ENCODE peak calls at places on chromosomes 16 and 17, in ten cellular contexts. N, E, O, B, J, D, P, I, X and R are unnamed samples.
A peak's percentile ranks its signal among the peaks of the same experiment; 100 is the strongest.

GRCh38 chr17:54968954-54969400 is 412 bp downstream of the STXBP4 start:
- DNase-seq in N (peak; percentile 55), E (no peak), O (peak; percentile 26), B (no peak), J (no peak), D (no peak), P (no peak), I (no peak), X (no peak), R (no peak)

GRCh38 chr16:80804061-80804450 is 342 bp downstream of the CDYL2 start:
- DNase-seq in N (peak; percentile 52), E (no peak), O (peak; percentile 31), B (no peak), J (no peak), D (no peak), P (peak; percentile 59), I (peak; percentile 75), X (peak; percentile 6), R (no peak)

GRCh38 chr17:73155410-73156165 is 9.2 kb upstream of the SSTR2 start:
- DNase-seq in N (no peak), E (no peak), O (no peak), B (no peak), J (peak; percentile 45), D (no peak), P (no peak), I (no peak), X (no peak), R (peak; percentile 52)

GRCh38 chr16:20610192-20610891 is 34.2 kb upstream of the ACSM2B start:
- DNase-seq in N (no peak), E (no peak), O (no peak), B (no peak), J (no peak), D (no peak), P (no peak), I (peak; percentile 87), X (no peak), R (no peak)

GRCh38 chr16:76456016-76456415 is 178.8 kb downstream of the CNTNAP4 start:
- DNase-seq in N (no peak), E (no peak), O (no peak), B (no peak), J (no peak), D (no peak), P (no peak), I (no peak), X (no peak), R (no peak)

GRCh38 chr17:66906321-66907278 is 57.9 kb upstream of the CACNG4 start:
- DNase-seq in N (peak; percentile 78), E (peak; percentile 91), O (peak; percentile 78), B (peak; percentile 71), J (peak; percentile 64), D (peak; percentile 81), P (peak; percentile 69), I (peak; percentile 93), X (peak; percentile 53), R (peak; percentile 76)

GRCh38 chr16:12801511-12802042 is 2.1 kb downstream of the CPPED1 start:
- DNase-seq in N (peak; percentile 94), E (no peak), O (peak; percentile 80), B (no peak), J (no peak), D (peak; percentile 69), P (no peak), I (no peak), X (no peak), R (no peak)

GRCh38 chr16:70437582-70438324 is 1.1 kb downstream of the ST3GAL2 start:
- DNase-seq in N (peak; percentile 62), E (no peak), O (peak; percentile 70), B (no peak), J (peak; percentile 48), D (no peak), P (no peak), I (no peak), X (no peak), R (no peak)

GRCh38 chr16:20899503-20900298 is 457 bp downstream of the DCUN1D3 start:
- DNase-seq in N (no peak), E (no peak), O (no peak), B (no peak), J (no peak), D (no peak), P (no peak), I (peak; percentile 79), X (no peak), R (no peak)

DNA sequence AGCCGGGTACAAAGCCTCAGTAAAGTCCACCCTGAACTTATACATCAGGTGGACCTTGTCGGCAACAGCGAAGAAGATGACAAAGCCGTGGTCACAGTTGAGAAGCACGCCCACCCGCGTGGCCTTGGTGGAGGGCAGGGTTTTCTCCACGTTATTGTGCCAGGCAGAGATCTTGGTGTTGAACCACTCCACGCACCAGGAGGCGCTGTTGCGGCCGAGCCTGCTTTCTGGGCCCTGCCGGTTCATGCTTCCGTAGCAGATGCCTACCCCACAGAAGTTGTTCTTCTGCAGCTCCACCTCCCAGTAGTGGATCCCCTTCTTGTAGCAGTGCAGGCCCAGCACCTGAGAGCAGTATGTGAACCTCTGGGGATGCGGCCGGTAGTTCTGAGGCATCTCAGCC is 22.1 kb downstream of the TRIM25 start:
- DNase-seq in N (no peak), E (peak; percentile 40), O (no peak), B (no peak), J (peak; percentile 22), D (no peak), P (peak; percentile 44), I (peak; percentile 55), X (no peak), R (peak; percentile 20)
- TF ChIP-seq CTCF in N (peak; percentile 43), E (peak; percentile 28), O (peak; percentile 44), B (peak; percentile 22), J (peak; percentile 50), D (no peak), P (peak; percentile 20), I (peak; percentile 13), X (peak; percentile 39), R (no peak)

DNA sequence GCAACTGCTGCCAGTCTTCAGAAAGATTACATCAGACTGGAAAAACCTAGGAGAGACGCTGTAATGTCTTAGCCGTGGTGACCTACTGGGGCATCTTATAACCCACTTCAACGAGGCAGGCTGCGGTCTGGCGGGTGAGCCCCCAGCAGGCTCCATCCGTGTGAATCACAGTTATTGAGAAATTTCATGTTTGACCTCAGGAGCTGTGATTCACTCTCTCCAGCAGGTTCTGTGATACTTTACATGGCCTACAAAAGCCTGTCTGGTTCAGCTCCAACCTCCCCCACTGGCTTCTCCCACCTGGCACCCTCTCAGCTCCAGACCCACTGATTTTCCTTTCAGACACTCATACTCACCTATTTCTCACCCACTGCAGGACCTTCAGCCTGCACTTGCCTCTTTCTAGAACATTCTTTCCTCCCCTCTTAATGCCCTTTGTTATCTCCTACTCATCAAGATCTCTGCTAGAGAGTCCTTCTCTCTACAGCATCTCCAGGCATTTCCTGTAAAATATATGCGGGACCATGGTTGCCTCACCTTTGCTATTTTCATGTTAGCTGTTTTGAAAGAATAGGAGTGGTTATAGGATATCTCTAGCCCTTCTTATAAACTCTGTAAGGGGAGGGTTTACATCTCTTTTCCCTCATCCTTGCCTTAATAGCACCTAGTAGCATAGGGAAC is 227.9 kb downstream of the MAF start:
- DNase-seq in N (peak; percentile 51), E (no peak), O (peak; percentile 73), B (peak; percentile 27), J (no peak), D (peak; percentile 48), P (no peak), I (no peak), X (no peak), R (no peak)
- TF ChIP-seq CTCF in N (no peak), E (no peak), O (no peak), B (no peak), J (no peak), D (no peak), P (no peak), I (no peak), X (no peak), R (no peak)

GRCh38 chr17:17120716-17121115 is 78.5 kb downstream of the MPRIP start:
- DNase-seq in N (peak; percentile 51), E (no peak), O (no peak), B (no peak), J (no peak), D (peak; percentile 38), P (no peak), I (peak; percentile 12), X (no peak), R (no peak)

GRCh38 chr17:17120294-17120693 is 78.0 kb downstream of the MPRIP start:
- DNase-seq in N (peak; percentile 22), E (no peak), O (no peak), B (no peak), J (no peak), D (no peak), P (no peak), I (peak; percentile 13), X (no peak), R (no peak)

GRCh38 chr17:17122781-17123483 is 80.7 kb downstream of the MPRIP start:
- DNase-seq in N (no peak), E (no peak), O (no peak), B (no peak), J (no peak), D (no peak), P (no peak), I (no peak), X (no peak), R (no peak)

GRCh38 chr17:17119533-17119932 is 77.3 kb downstream of the MPRIP start:
- DNase-seq in N (peak; percentile 39), E (peak; percentile 64), O (peak; percentile 75), B (no peak), J (no peak), D (no peak), P (no peak), I (no peak), X (peak; percentile 37), R (no peak)

DNA sequence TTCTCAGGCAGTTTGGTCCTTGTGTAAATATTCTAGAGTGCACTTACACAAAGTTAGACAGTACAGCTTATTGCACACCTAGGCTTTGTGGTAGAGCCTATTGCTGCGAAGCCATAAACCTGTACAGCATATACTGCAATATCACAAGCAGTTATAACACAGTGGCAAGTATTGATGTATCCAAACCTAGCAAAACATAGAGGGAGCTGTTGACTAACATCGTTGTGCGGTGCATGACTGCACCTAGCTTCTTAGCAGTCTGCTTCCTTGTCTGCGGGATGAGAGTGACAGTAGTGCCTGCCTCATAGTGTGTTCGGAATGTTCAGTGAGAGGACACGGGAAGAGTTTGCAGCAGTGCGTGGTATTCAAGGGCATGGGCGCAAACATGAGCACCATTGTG is 78.9 kb downstream of the MPRIP start:
- DNase-seq in N (no peak), E (no peak), O (no peak), B (no peak), J (no peak), D (no peak), P (no peak), I (no peak), X (no peak), R (no peak)
- TF ChIP-seq CTCF in N (no peak), E (no peak), O (no peak), B (no peak), J (no peak), D (no peak), P (no peak), I (no peak), X (no peak), R (no peak)

DNA sequence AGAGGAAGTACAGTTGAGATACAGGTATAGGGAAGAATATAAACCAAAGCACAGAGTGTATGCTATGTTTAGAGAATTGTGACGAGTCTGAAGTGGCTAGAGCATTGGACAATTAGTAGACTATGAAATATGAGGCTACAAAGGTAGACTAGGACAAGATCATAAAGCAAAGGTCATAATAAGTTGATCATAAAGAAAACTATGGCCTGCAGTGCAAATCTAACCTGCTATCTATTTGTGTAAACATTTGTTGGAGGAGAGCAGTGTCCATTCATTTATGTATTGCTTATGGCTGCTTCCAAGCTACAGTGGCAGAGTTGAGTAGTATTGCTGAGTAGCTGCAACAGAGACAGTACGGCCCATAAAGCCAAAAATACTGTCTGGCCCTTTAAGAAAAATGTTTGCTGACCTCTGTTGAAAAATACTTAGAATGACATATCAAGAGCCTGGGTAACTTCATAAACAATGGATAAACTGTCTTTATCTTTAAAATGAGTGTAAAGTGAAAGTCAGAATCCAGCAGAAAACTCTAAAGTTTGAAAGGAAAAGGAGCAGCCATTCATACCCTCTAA is 14.5 kb upstream of the OR1E2 start:
- DNase-seq in N (peak; percentile 24), E (no peak), O (no peak), B (no peak), J (no peak), D (no peak), P (no peak), I (no peak), X (no peak), R (no peak)
- TF ChIP-seq CTCF in N (no peak), E (no peak), O (no peak), B (no peak), J (no peak), D (no peak), P (no peak), I (no peak), X (no peak), R (no peak)